ENCODE peak calls at places on chromosome 17, in four cellular contexts. S, M, V and X are unnamed samples.

GRCh38 chr17:72185571-72185970 is 64.8 kb downstream of the SOX9 start:
- DNase-seq in S (no peak), V (no peak), M (no peak), X (no peak)

GRCh38 chr17:1953866-1954265 is 71.3 kb downstream of the RTN4RL1 start:
- DNase-seq in M (no peak), S (peak), V (no peak), X (no peak)

GRCh38 chr17:36983618-36984017 is 34.9 kb downstream of the AATF start:
- DNase-seq in V (no peak), M (no peak), S (no peak), X (no peak)

GRCh38 chr17:66444001-66444400 is 141.6 kb downstream of the PRKCA start:
- DNase-seq in V (no peak), S (no peak), M (no peak), X (no peak)

GRCh38 chr17:10013360-10014112 is 108.5 kb upstream of the RCVRN start:
- DNase-seq in M (no peak), V (no peak), S (no peak), X (no peak)

GRCh38 chr17:51000835-51001638 is 119.6 kb downstream of the SPAG9 start:
- DNase-seq in S (peak), V (peak), M (peak), X (peak)

GRCh38 chr17:77516902-77517301 is 376.1 kb downstream of the SEC14L1 start:
- DNase-seq in V (no peak), M (peak), S (peak), X (no peak)

GRCh38 chr17:58643147-58643546 is 48.7 kb downstream of the TEX14 start:
- DNase-seq in V (no peak), S (peak), M (no peak), X (no peak)

GRCh38 chr17:17139972-17140589 is 66.1 kb downstream of the PLD6 start:
- DNase-seq in S (no peak), V (no peak), M (no peak), X (no peak)

DNA sequence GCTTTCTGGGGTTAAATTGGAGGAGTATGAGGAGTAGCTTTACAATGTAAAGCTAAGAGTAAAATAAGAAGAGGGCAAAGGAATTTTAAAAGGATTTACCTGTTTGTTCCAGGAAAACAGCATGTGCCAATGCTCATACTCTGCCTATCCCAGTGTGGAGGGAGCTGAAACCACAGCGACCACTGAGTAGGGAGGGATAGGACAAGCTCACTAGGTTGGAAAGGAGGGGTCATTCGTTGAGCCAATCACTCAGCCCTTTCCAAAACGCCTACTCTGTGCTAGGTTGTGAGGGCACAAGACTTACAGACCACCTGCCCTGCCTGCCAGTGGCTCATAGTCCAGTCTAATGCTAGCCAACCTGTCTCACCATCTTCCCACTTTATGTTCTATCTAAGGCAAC is 1.1 kb upstream of the DNAJC7 start:
- DNase-seq in S (no peak), V (no peak), M (peak), X (no peak)
- H3K9ac ChIP-seq in S (peak), V (peak), M (peak), X (peak)

DNA sequence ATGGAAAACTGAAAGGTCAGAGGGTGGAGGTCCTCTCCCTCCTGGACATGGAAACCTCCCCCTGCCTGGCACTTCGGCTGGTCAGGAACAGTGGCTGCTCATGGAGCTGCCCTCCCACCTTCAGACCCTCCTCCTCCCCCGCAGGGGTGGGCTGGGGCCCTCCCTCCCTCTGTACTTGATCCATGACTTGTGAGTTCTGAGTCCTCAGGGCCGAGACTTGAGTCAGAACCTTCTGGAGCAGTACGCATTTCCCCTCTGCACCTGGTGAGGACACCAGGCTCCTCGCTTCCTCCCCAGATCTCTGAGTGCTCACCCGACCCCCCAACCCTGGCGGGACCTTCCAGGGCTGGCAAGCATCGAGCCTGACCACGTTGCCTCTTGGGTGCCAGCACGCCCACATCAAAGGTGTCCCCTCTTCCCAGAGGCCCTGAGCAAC is 98.2 kb upstream of the CBX4 start:
- DNase-seq in M (no peak), S (no peak), V (peak), X (no peak)
- H3K9ac ChIP-seq in M (no peak), S (no peak), V (peak), X (no peak)

GRCh38 chr17:57006040-57006439 is 28.1 kb downstream of the SCPEP1 start:
- DNase-seq in S (peak), M (peak), V (no peak), X (no peak)
- H3K9ac ChIP-seq in S (no peak), M (no peak), V (no peak), X (no peak)

DNA sequence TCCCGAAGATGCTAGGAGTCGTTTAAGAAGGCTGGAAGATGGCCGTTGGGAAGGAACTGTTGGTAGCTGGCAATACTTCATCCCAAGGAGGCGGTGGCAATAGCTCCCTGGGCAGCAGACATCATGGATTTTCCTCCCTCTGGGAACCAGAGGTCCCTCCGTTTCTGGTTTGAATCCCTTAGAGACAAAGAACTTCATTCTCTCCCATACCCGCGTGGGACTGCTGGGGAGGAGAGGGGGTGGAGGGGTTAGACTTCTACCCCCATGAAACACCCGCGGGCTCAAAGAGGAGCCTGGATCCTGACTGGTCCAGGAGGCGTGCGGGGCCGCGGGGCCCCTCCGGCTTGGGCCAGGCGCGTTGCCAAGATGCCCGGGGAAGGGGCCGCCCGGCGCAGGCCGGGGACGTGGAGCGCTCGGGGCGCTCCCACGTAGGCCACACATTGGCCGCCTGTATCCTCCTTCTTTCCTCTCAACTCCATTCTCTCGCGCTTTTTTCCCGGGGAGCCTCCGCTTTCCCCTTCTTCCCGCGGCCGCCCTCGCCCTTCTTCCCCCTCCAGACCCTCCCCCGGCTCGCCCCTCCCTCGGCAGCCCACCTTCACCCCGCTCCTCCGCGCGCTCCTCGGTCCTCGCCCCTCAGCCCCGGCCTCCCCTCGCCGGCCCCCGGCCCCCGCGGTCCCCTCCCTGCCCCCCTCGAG is 433 bp upstream of the MSL1 start:
- DNase-seq in V (no peak), M (no peak), S (peak), X (no peak)
- H3K9ac ChIP-seq in V (peak), M (peak), S (peak), X (peak)

GRCh38 chr17:43988301-43988700 is 16.1 kb upstream of the NAGS start:
- DNase-seq in V (no peak), M (no peak), S (no peak), X (no peak)

GRCh38 chr17:43983515-43984411 is 20.7 kb upstream of the NAGS start:
- DNase-seq in M (peak), S (no peak), V (no peak), X (no peak)

GRCh38 chr17:43986225-43986981 is 18.0 kb upstream of the NAGS start:
- DNase-seq in S (no peak), M (no peak), V (no peak), X (no peak)

GRCh38 chr17:43984521-43984920 is 19.9 kb upstream of the NAGS start:
- DNase-seq in V (no peak), M (peak), S (no peak), X (no peak)

DNA sequence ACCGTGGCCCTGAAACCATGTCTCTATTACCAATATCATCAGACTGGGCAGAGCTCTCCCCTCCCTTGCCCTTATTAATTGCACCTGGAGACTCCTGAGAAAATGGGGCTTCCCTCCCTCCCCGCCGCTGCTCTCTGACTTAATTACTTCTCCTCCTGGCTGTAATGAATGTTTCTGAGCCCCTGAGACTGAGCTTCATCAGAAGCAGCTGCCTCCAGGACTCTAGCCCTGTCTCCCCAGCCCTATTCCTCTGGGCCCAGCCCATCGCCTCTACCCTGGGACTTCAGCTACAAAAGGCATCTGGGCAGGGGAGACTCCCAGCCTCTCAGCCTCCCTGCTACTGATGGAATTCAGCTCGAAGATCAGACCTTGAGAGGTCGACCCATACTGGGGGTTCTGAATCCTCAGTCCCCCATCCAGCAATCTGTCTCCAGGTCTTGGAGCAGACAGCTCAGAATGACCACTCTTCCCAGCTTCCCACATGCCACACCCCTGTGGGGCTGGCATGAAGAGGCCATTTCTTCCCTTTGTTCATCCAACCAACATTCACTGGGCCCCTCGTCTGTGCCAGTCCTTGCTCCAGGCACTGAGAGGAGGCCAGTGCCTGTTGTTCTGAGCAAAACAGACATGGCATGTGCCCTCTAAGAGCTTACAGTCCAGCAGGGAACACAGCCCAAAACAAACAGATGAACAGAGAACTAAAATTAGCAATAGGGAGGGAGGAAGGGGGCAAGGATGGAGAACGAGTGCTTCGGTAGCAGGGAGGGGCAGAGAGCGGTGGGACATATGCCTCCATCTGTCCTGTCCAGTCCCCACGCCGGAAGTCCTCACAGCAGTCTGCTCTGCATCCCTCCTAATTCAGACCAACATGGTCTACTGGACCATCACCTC is 17.0 kb upstream of the NAGS start:
- DNase-seq in S (no peak), M (no peak), V (no peak), X (no peak)
- H3K9ac ChIP-seq in S (no peak), M (no peak), V (no peak), X (peak)